ENCODE peak calls at places on chromosomes 6 and 20, in ten cellular contexts. S is GM10248; F is transverse colon; E is stimulated activated CD4-positive, alpha-beta T cell treated with anti-CD3 and anti-CD28 coated beads, Interleukin-1b, Interleukin-23, amount 100 ng/mL, for 24 hours; U is uterus; W is body of pancreas; Q is GM23338; X is activated T-helper 2 cell treated with anti-CD3 and anti-CD28 coated beads, Interferon-gamma antibody, Interleukin-2, Interleukin-4, amounts not matched to agents 10 μg/mL and 5 μg/mL and 100 μg/mL, durations not matched to agents 14 hours and 24 hours and 36 hours; I is IMR-90; C is amygdala. D is an unnamed sample.
A peak's percentile ranks its signal among the peaks of the same experiment; 100 is the strongest.

GRCh38 chr6:167795874-167796667 is 30.6 kb upstream of the AFDN start:
- DNase-seq in F (peak; percentile 61), X (no peak), Q (peak; percentile 52), U (no peak), I (no peak), E (no peak), S (no peak), C (peak; percentile 15), W (peak; percentile 67), D (no peak)

GRCh38 chr6:3371222-3371949 is 85.5 kb downstream of the SLC22A23 start:
- DNase-seq in C (no peak), Q (no peak), W (no peak), F (no peak), E (no peak), X (no peak), U (no peak), I (no peak), S (no peak), D (peak; percentile 20)

GRCh38 chr6:52154381-52154780 is 31.8 kb upstream of the IL17A start:
- DNase-seq in I (no peak), C (no peak), U (no peak), E (no peak), F (no peak), Q (no peak), S (no peak), X (no peak), W (no peak), D (no peak)

GRCh38 chr6:149815788-149816187 is 48.4 kb downstream of the LRP11 start:
- DNase-seq in U (no peak), S (peak; percentile 49), X (no peak), Q (no peak), C (no peak), F (no peak), W (no peak), E (no peak), I (no peak), D (no peak)

GRCh38 chr6:43054206-43054943 is 724 bp upstream of the CUL7 start:
- DNase-seq in Q (peak; percentile 31), S (no peak), W (no peak), X (no peak), U (peak; percentile 35), I (no peak), E (no peak), C (no peak), F (no peak), D (no peak)

GRCh38 chr20:17498181-17498580 is 33.0 kb downstream of the BFSP1 start:
- DNase-seq in W (no peak), E (no peak), F (no peak), I (peak; percentile 45), U (no peak), Q (no peak), S (no peak), C (no peak), X (no peak), D (no peak)

GRCh38 chr6:105978113-105978512 is 108.0 kb upstream of the PRDM1 start:
- DNase-seq in X (no peak), U (no peak), Q (no peak), E (no peak), W (no peak), S (no peak), C (no peak), F (no peak), I (peak; percentile 26), D (no peak)

GRCh38 chr6:125584468-125584939 is 164.9 kb upstream of the HEY2 start:
- DNase-seq in F (no peak), W (no peak), E (no peak), S (no peak), Q (peak; percentile 77), C (peak; percentile 26), X (no peak), I (peak; percentile 1), U (no peak), D (no peak)

GRCh38 chr6:20877008-20877937 is 343.0 kb downstream of the CDKAL1 start:
- DNase-seq in F (peak; percentile 40), S (peak; percentile 79), E (peak; percentile 7), Q (no peak), X (no peak), C (no peak), W (peak; percentile 78), U (peak; percentile 61), I (peak; percentile 97), D (no peak)

GRCh38 chr6:87045521-87046075 is 49.3 kb downstream of the CGA start:
- DNase-seq in Q (no peak), I (no peak), X (no peak), C (no peak), W (no peak), E (no peak), S (no peak), U (no peak), F (no peak), D (no peak)